ENCODE peak calls at places on chromosome 10, in nine cellular contexts. A, V, S, P, K, R, C, G and M are unnamed samples.

GRCh38 chr10:5534051-5534821 is 9.5 kb downstream of the CALML3 start:
- DNase-seq in V (no peak), G (no peak), A (no peak), R (no peak), S (peak; percentile 40), K (no peak), P (peak; percentile 42), C (no peak), M (peak; percentile 67)

GRCh38 chr10:30463944-30464451 is 30.0 kb downstream of the MAP3K8 start:
- DNase-seq in A (peak; percentile 12), G (no peak), V (no peak), K (no peak), P (no peak), C (no peak), S (no peak), R (no peak), M (no peak)

GRCh38 chr10:8137272-8137680 is 82.8 kb downstream of the GATA3 start:
- DNase-seq in S (no peak), K (no peak), C (no peak), V (no peak), P (no peak), A (no peak), R (no peak), G (peak; percentile 35), M (no peak)

GRCh38 chr10:75014516-75015230 is 96.8 kb upstream of the SAMD8 start:
- DNase-seq in R (no peak), C (no peak), A (no peak), P (no peak), S (no peak), K (no peak), V (no peak), G (peak; percentile 31), M (no peak)

GRCh38 chr10:95517536-95518454 is 43.4 kb downstream of the SORBS1 start:
- DNase-seq in S (no peak), K (no peak), R (no peak), V (no peak), P (no peak), A (no peak), G (no peak), C (no peak), M (no peak)

GRCh38 chr10:122561212-122561611 is 658 bp downstream of the DMBT1 start:
- DNase-seq in A (no peak), S (no peak), P (no peak), G (no peak), R (no peak), C (no peak), K (no peak), V (no peak), M (peak; percentile 12)

GRCh38 chr10:84407390-84408049 is 79.1 kb downstream of the CCSER2 start:
- DNase-seq in C (no peak), S (no peak), G (no peak), A (no peak), P (no peak), K (no peak), R (no peak), V (no peak), M (no peak)

GRCh38 chr10:30383366-30383765 is 34.3 kb upstream of the MTPAP start:
- DNase-seq in K (no peak), R (no peak), G (no peak), A (no peak), C (no peak), P (no peak), S (no peak), V (no peak), M (peak; percentile 56)

GRCh38 chr10:110222896-110223675 is 15.7 kb downstream of the MXI1 start:
- DNase-seq in P (no peak), A (no peak), V (no peak), S (no peak), C (no peak), K (no peak), R (no peak), G (no peak), M (no peak)

GRCh38 chr10:110226555-110226925 is 19.1 kb downstream of the MXI1 start:
- DNase-seq in P (peak; percentile 96), C (peak; percentile 95), K (peak; percentile 95), A (no peak), G (peak; percentile 82), S (peak; percentile 92), V (peak; percentile 55), R (peak; percentile 94), M (peak; percentile 54)

GRCh38 chr10:110225441-110225755 is 18.0 kb downstream of the MXI1 start:
- DNase-seq in V (no peak), R (no peak), A (no peak), P (no peak), C (no peak), G (no peak), S (no peak), K (no peak), M (no peak)

GRCh38 chr10:110225756-110226554 is 18.6 kb downstream of the MXI1 start:
- DNase-seq in A (peak; percentile 89), P (peak; percentile 95), S (peak; percentile 93), C (peak; percentile 91), R (peak; percentile 95), V (peak; percentile 74), G (peak; percentile 89), K (peak; percentile 94), M (peak; percentile 63)

DNA sequence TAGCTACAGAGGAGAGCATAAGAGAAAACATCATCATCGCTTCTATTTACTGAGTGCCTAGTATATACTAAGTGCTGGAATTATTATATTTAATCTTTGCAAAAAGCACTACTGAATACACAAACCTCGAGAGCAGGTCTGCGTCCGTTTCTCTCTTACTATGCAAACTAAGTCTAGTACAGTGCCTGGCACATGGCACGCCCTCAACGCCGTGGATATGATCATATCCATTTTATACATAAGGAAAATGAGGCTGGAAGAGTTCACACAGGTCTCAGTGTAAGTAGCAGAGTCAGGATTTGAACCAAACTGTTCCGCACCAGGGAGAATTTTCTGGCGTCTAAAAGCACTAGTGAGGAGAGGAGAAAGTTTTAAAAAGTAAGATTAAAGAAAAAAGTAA is 17.6 kb downstream of the MXI1 start:
- DNase-seq in V (no peak), P (no peak), R (no peak), C (no peak), G (no peak), A (no peak), S (peak; percentile 47), K (no peak), M (no peak)
- H3K27ac ChIP-seq in V (peak overlapping the region; percentile 78), P (peak overlapping the region; percentile 77), R (peak overlapping the region; percentile 88), C (peak overlapping the region; percentile 99), G (no peak overlapping the region), A (no peak overlapping the region), S (peak overlapping the region; percentile 69), K (peak overlapping the region; percentile 76), M (peak overlapping the region; percentile 87)

GRCh38 chr10:80170641-80171040 is 34.7 kb downstream of the ANXA11 start:
- DNase-seq in V (no peak), R (no peak), A (no peak), P (no peak), K (no peak), S (no peak), G (no peak), C (no peak), M (no peak)
- H3K4me1 ChIP-seq in V (no peaks in the 10 kb centered on the region), R (peaks cover 72% of the 10 kb centered on the region), A (peaks cover 19% of the 10 kb centered on the region), P (no peaks in the 10 kb centered on the region), K (no peaks in the 10 kb centered on the region), S (peaks cover 64% of the 10 kb centered on the region), G (peaks cover 8% of the 10 kb centered on the region), C (peaks cover 4% of the 10 kb centered on the region), M (peaks cover 15% of the 10 kb centered on the region)

GRCh38 chr10:114260366-114260765 is 21.3 kb downstream of the VWA2 start:
- DNase-seq in C (no peak), A (no peak), S (no peak), V (no peak), K (no peak), G (no peak), R (no peak), P (no peak), M (no peak)
- H3K27ac ChIP-seq in C (peak overlapping the region; percentile 25), A (no peak overlapping the region), S (peak overlapping the region; percentile 39), V (no peak overlapping the region), K (no peak overlapping the region), G (no peak overlapping the region), R (no peak overlapping the region), P (no peak overlapping the region), M (no peak overlapping the region)

GRCh38 chr10:72084094-72084459 is 4.3 kb downstream of the SPOCK2 start:
- DNase-seq in P (no peak), G (peak; percentile 73), C (no peak), V (no peak), R (no peak), S (no peak), A (no peak), K (no peak), M (no peak)
- H3K4me1 ChIP-seq in P (no peaks in the 10 kb centered on the region), G (peaks cover 81% of the 10 kb centered on the region), C (no peaks in the 10 kb centered on the region), V (peaks cover 31% of the 10 kb centered on the region), R (peaks cover 9% of the 10 kb centered on the region), S (peaks cover 38% of the 10 kb centered on the region), A (peaks cover 9% of the 10 kb centered on the region), K (peaks cover 17% of the 10 kb centered on the region), M (peaks cover 7% of the 10 kb centered on the region)

GRCh38 chr10:25502453-25502852 is 327.7 kb downstream of the GPR158 start:
- DNase-seq in P (no peak), C (no peak), K (no peak), G (no peak), V (no peak), A (no peak), S (no peak), R (no peak), M (no peak)
- H3K27ac ChIP-seq in P (no peak overlapping the region), C (no peak overlapping the region), K (no peak overlapping the region), G (no peak overlapping the region), V (no peak overlapping the region), A (no peak overlapping the region), S (no peak overlapping the region), R (no peak overlapping the region), M (no peak overlapping the region)

GRCh38 chr10:113474756-113475155 is 78.1 kb upstream of the HABP2 start:
- DNase-seq in S (no peak), K (no peak), C (no peak), V (no peak), R (no peak), P (no peak), A (no peak), G (no peak), M (no peak)

GRCh38 chr10:113477451-113477850 is 75.4 kb upstream of the HABP2 start:
- DNase-seq in A (no peak), V (no peak), P (no peak), G (no peak), C (no peak), S (no peak), K (no peak), R (no peak), M (no peak)

GRCh38 chr10:113476673-113477072 is 76.2 kb upstream of the HABP2 start:
- DNase-seq in G (no peak), A (no peak), K (no peak), R (no peak), V (no peak), S (no peak), C (no peak), P (no peak), M (no peak)

GRCh38 chr10:113475381-113475807 is 77.5 kb upstream of the HABP2 start:
- DNase-seq in C (no peak), A (no peak), R (no peak), G (no peak), S (no peak), V (no peak), P (no peak), K (no peak), M (peak; percentile 82)

GRCh38 chr10:113476191-113476590 is 76.7 kb upstream of the HABP2 start:
- DNase-seq in V (no peak), G (no peak), S (no peak), C (no peak), R (no peak), A (no peak), P (no peak), K (peak; percentile 65), M (no peak)
- H3K4me1 ChIP-seq in V (no peaks in the 10 kb centered on the region), G (no peaks in the 10 kb centered on the region), S (peaks cover 17% of the 10 kb centered on the region), C (no peaks in the 10 kb centered on the region), R (peaks cover 9% of the 10 kb centered on the region), A (peaks cover 16% of the 10 kb centered on the region), P (peaks cover 7% of the 10 kb centered on the region), K (peaks cover 10% of the 10 kb centered on the region), M (peaks cover 39% of the 10 kb centered on the region)